ENCODE peak calls at places on chromosomes 5 and 9, in eight cellular contexts. One of them, this sample, is unnamed. For H3K4me1, the result is how much of the 10 kb centered on the place peaks cover.

GRCh38 chr9:86669442-86669841 is 277.9 kb downstream of the GAS1 start:
- DNase-seq in fibroblast of lung: no peak
- DNase-seq in GM23248: no peak
- DNase-seq in MM.1S: no peak
- DNase-seq in HCT116: no peak
- DNase-seq in lung: no peak
- DNase-seq in gastrocnemius medialis: no peak
- DNase-seq in spleen: no peak
- DNase-seq in this sample: no peak

GRCh38 chr5:174086751-174087150 is 41.2 kb downstream of the NSG2 start:
- DNase-seq in spleen: no peak
- DNase-seq in fibroblast of lung: no peak
- DNase-seq in GM23248: no peak
- DNase-seq in MM.1S: no peak
- DNase-seq in gastrocnemius medialis: no peak
- DNase-seq in HCT116: no peak
- DNase-seq in lung: no peak
- DNase-seq in this sample: no peak

GRCh38 chr9:14221558-14221957 is 92.4 kb downstream of the NFIB start:
- DNase-seq in GM23248: peak
- DNase-seq in spleen: no peak
- DNase-seq in lung: no peak
- DNase-seq in MM.1S: no peak
- DNase-seq in fibroblast of lung: peak
- DNase-seq in gastrocnemius medialis: no peak
- DNase-seq in HCT116: peak
- DNase-seq in this sample: no peak

GRCh38 chr5:58452566-58453258 is 7.2 kb downstream of the PLK2 start:
- DNase-seq in MM.1S: no peak
- DNase-seq in fibroblast of lung: peak
- DNase-seq in lung: no peak
- DNase-seq in HCT116: no peak
- DNase-seq in GM23248: no peak
- DNase-seq in gastrocnemius medialis: no peak
- DNase-seq in spleen: no peak
- DNase-seq in this sample: no peak

GRCh38 chr9:5920860-5921328 is 30.2 kb downstream of the MLANA start:
- DNase-seq in gastrocnemius medialis: no peak
- DNase-seq in spleen: no peak
- DNase-seq in HCT116: no peak
- DNase-seq in fibroblast of lung: no peak
- DNase-seq in MM.1S: no peak
- DNase-seq in lung: no peak
- DNase-seq in GM23248: peak
- DNase-seq in this sample: no peak

GRCh38 chr9:38737246-38737645 is 17.3 kb upstream of the FAM240B start:
- DNase-seq in GM23248: no peak
- DNase-seq in fibroblast of lung: no peak
- DNase-seq in spleen: no peak
- DNase-seq in gastrocnemius medialis: no peak
- DNase-seq in HCT116: no peak
- DNase-seq in MM.1S: no peak
- DNase-seq in lung: no peak
- DNase-seq in this sample: no peak

GRCh38 chr5:57698785-57699184 is 216.2 kb upstream of the ACTBL2 start:
- DNase-seq in lung: peak
- DNase-seq in HCT116: peak
- DNase-seq in GM23248: peak
- DNase-seq in fibroblast of lung: no peak
- DNase-seq in gastrocnemius medialis: no peak
- DNase-seq in MM.1S: no peak
- DNase-seq in spleen: no peak
- DNase-seq in this sample: no peak

GRCh38 chr5:73948720-73949119 is 322.7 kb downstream of the ARHGEF28 start:
- DNase-seq in fibroblast of lung: peak
- DNase-seq in gastrocnemius medialis: no peak
- DNase-seq in lung: no peak
- DNase-seq in spleen: no peak
- DNase-seq in MM.1S: no peak
- DNase-seq in GM23248: peak
- DNase-seq in HCT116: no peak
- DNase-seq in this sample: no peak

GRCh38 chr5:96706433-96707111 is 44.4 kb downstream of the CAST start:
- DNase-seq in MM.1S: no peak
- DNase-seq in gastrocnemius medialis: peak
- DNase-seq in spleen: no peak
- DNase-seq in GM23248: no peak
- DNase-seq in fibroblast of lung: no peak
- DNase-seq in lung: no peak
- DNase-seq in HCT116: no peak
- DNase-seq in this sample: no peak

GRCh38 chr9:95000821-95001220 is 274.3 kb downstream of the AOPEP start:
- DNase-seq in fibroblast of lung: no peak
- DNase-seq in GM23248: no peak
- DNase-seq in gastrocnemius medialis: no peak
- DNase-seq in lung: no peak
- DNase-seq in MM.1S: no peak
- DNase-seq in spleen: no peak
- DNase-seq in HCT116: no peak
- DNase-seq in this sample: no peak

GRCh38 chr5:19960451-19960850 is 27.5 kb downstream of the CDH18 start:
- DNase-seq in spleen: no peak
- DNase-seq in GM23248: no peak
- DNase-seq in MM.1S: no peak
- DNase-seq in HCT116: no peak
- DNase-seq in lung: no peak
- DNase-seq in fibroblast of lung: no peak
- DNase-seq in gastrocnemius medialis: no peak
- DNase-seq in this sample: no peak

GRCh38 chr9:110252509-110253139 is 3.7 kb downstream of the TXN start:
- DNase-seq in GM23248: peak
- DNase-seq in gastrocnemius medialis: no peak
- DNase-seq in lung: no peak
- DNase-seq in HCT116: no peak
- DNase-seq in spleen: no peak
- DNase-seq in fibroblast of lung: no peak
- DNase-seq in MM.1S: no peak
- DNase-seq in this sample: peak

GRCh38 chr5:100901851-100902341 is 1.2 kb downstream of the ST8SIA4 start:
- DNase-seq in HCT116: no peak
- DNase-seq in gastrocnemius medialis: peak
- DNase-seq in fibroblast of lung: peak
- DNase-seq in GM23248: peak
- DNase-seq in MM.1S: peak
- DNase-seq in spleen: peak
- DNase-seq in lung: peak
- DNase-seq in this sample: peak

GRCh38 chr5:172540099-172540870 is 86.0 kb upstream of the SH3PXD2B start:
- DNase-seq in lung: peak
- DNase-seq in HCT116: no peak
- DNase-seq in spleen: peak
- DNase-seq in fibroblast of lung: no peak
- DNase-seq in gastrocnemius medialis: no peak
- DNase-seq in GM23248: no peak
- DNase-seq in MM.1S: no peak
- DNase-seq in this sample: no peak

GRCh38 chr5:102895223-102895622 is 140.1 kb downstream of the PAM start:
- DNase-seq in lung: no peak
- DNase-seq in gastrocnemius medialis: no peak
- DNase-seq in fibroblast of lung: no peak
- DNase-seq in MM.1S: no peak
- DNase-seq in GM23248: no peak
- DNase-seq in HCT116: no peak
- DNase-seq in spleen: no peak
- DNase-seq in this sample: no peak

GRCh38 chr9:126986506-126986951 is 71.9 kb downstream of the RALGPS1 start:
- DNase-seq in gastrocnemius medialis: no peak
- DNase-seq in GM23248: peak
- DNase-seq in fibroblast of lung: peak
- DNase-seq in lung: no peak
- DNase-seq in spleen: no peak
- DNase-seq in MM.1S: peak
- DNase-seq in HCT116: peak
- DNase-seq in this sample: peak

GRCh38 chr5:93717162-93717561 is 24.2 kb downstream of the POU5F2 start:
- DNase-seq in gastrocnemius medialis: no peak
- DNase-seq in fibroblast of lung: peak
- DNase-seq in HCT116: no peak
- DNase-seq in spleen: no peak
- DNase-seq in lung: no peak
- DNase-seq in GM23248: peak
- DNase-seq in MM.1S: no peak
- DNase-seq in this sample: no peak

GRCh38 chr5:76483433-76483832 is 80.3 kb downstream of the IQGAP2 start:
- DNase-seq in HCT116: no peak
- DNase-seq in fibroblast of lung: no peak
- DNase-seq in gastrocnemius medialis: no peak
- DNase-seq in lung: no peak
- DNase-seq in GM23248: no peak
- DNase-seq in spleen: no peak
- DNase-seq in MM.1S: no peak
- DNase-seq in this sample: no peak

GRCh38 chr5:147490989-147491388 is 18.9 kb downstream of the DPYSL3 start:
- DNase-seq in MM.1S: no peak
- DNase-seq in lung: no peak
- DNase-seq in gastrocnemius medialis: no peak
- DNase-seq in HCT116: no peak
- DNase-seq in GM23248: no peak
- DNase-seq in fibroblast of lung: no peak
- DNase-seq in spleen: no peak
- DNase-seq in this sample: no peak

GRCh38 chr9:81685763-81686613 is 3.4 kb downstream of the TLE1 start:
- DNase-seq in fibroblast of lung: peak
- DNase-seq in MM.1S: no peak
- DNase-seq in lung: no peak
- DNase-seq in spleen: no peak
- DNase-seq in HCT116: no peak
- DNase-seq in GM23248: peak
- DNase-seq in gastrocnemius medialis: no peak
- DNase-seq in this sample: no peak

GRCh38 chr5:78855026-78855425 is 130.1 kb downstream of the ARSB start:
- DNase-seq in HCT116: no peak
- DNase-seq in MM.1S: no peak
- DNase-seq in lung: no peak
- DNase-seq in spleen: no peak
- DNase-seq in gastrocnemius medialis: no peak
- DNase-seq in fibroblast of lung: no peak
- DNase-seq in GM23248: no peak
- DNase-seq in this sample: no peak

GRCh38 chr9:115964710-115965347 is 188.8 kb upstream of the PAPPA start:
- DNase-seq in gastrocnemius medialis: no peak
- DNase-seq in HCT116: no peak
- DNase-seq in lung: no peak
- DNase-seq in MM.1S: no peak
- DNase-seq in GM23248: peak
- DNase-seq in spleen: no peak
- DNase-seq in fibroblast of lung: no peak
- DNase-seq in this sample: no peak

GRCh38 chr5:137629646-137630045 is 106.2 kb downstream of the KLHL3 start:
- DNase-seq in spleen: no peak
- DNase-seq in lung: peak
- DNase-seq in gastrocnemius medialis: no peak
- DNase-seq in MM.1S: peak
- DNase-seq in fibroblast of lung: peak
- DNase-seq in GM23248: peak
- DNase-seq in HCT116: peak
- DNase-seq in this sample: no peak

GRCh38 chr5:530001-530400 is 5.8 kb upstream of the SLC9A3 start:
- DNase-seq in spleen: no peak
- DNase-seq in fibroblast of lung: peak
- DNase-seq in gastrocnemius medialis: no peak
- DNase-seq in MM.1S: peak
- DNase-seq in HCT116: no peak
- DNase-seq in lung: no peak
- DNase-seq in GM23248: no peak
- DNase-seq in this sample: no peak

DNA sequence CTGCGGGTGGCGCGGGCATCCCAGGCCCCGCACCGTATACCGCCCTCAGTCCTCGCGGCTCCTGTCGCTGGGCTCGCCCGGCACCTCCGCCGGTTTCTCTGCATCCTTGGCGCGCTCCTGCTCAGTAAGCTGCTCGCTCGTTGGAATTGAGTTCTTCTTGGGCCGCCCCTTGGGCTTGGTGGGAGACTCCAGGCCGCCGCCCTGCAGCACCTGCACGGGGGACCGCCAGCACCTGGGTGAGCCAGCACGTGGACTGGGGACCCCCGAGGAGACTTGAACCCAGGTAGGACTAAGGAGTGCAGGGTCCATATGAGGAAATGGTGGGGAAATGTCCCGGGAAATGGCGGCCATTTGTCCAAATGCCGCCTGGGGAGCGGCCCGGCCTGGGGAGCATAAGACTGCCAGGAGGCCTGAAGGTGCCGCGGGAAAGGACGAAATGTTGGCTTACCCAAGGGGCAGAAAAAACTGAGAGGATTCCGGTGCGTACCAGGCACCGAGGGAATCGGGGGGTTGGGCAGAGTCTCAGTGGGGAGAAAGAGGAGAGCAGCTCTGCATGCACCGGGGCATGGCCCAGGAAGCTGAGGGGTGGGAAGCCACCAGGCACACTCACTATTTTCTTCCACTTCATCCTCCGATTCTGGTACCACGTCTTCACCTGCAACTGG is 2.9 kb downstream of the BARX1 start:
- DNase-seq in MM.1S: no peak
- DNase-seq in spleen: no peak
- DNase-seq in HCT116: no peak
- DNase-seq in fibroblast of lung: no peak
- DNase-seq in gastrocnemius medialis: no peak
- DNase-seq in GM23248: no peak
- DNase-seq in lung: no peak
- DNase-seq in this sample: no peak
- H3K4me3 ChIP-seq in MM.1S: no peak
- H3K4me3 ChIP-seq in spleen: no peak
- H3K4me3 ChIP-seq in HCT116: no peak
- H3K4me3 ChIP-seq in fibroblast of lung: no peak
- H3K4me3 ChIP-seq in gastrocnemius medialis: peak
- H3K4me3 ChIP-seq in GM23248: peak
- H3K4me3 ChIP-seq in lung: no peak
- H3K4me3 ChIP-seq in this sample: peak

GRCh38 chr5:151067632-151068031 is 13.2 kb downstream of the TNIP1 start:
- DNase-seq in fibroblast of lung: no peak
- DNase-seq in spleen: no peak
- DNase-seq in GM23248: no peak
- DNase-seq in gastrocnemius medialis: no peak
- DNase-seq in lung: no peak
- DNase-seq in MM.1S: no peak
- DNase-seq in HCT116: no peak
- DNase-seq in this sample: no peak
- H3K4me1 ChIP-seq in fibroblast of lung: under half
- H3K4me1 ChIP-seq in spleen: half or more
- H3K4me1 ChIP-seq in GM23248: under half
- H3K4me1 ChIP-seq in gastrocnemius medialis: half or more
- H3K4me1 ChIP-seq in lung: half or more
- H3K4me1 ChIP-seq in MM.1S: under half
- H3K4me1 ChIP-seq in HCT116: under half
- H3K4me1 ChIP-seq in this sample: half or more

GRCh38 chr9:762217-762616 is 79.3 kb upstream of the DMRT1 start:
- DNase-seq in GM23248: no peak
- DNase-seq in gastrocnemius medialis: no peak
- DNase-seq in lung: no peak
- DNase-seq in HCT116: no peak
- DNase-seq in MM.1S: no peak
- DNase-seq in spleen: no peak
- DNase-seq in fibroblast of lung: no peak
- DNase-seq in this sample: no peak
- H3K4me3 ChIP-seq in GM23248: no peak
- H3K4me3 ChIP-seq in gastrocnemius medialis: no peak
- H3K4me3 ChIP-seq in lung: no peak
- H3K4me3 ChIP-seq in HCT116: no peak
- H3K4me3 ChIP-seq in MM.1S: no peak
- H3K4me3 ChIP-seq in spleen: no peak
- H3K4me3 ChIP-seq in fibroblast of lung: no peak
- H3K4me3 ChIP-seq in this sample: no peak

GRCh38 chr9:134664446-134664845 is 22.8 kb downstream of the COL5A1 start:
- DNase-seq in GM23248: no peak
- DNase-seq in gastrocnemius medialis: no peak
- DNase-seq in spleen: no peak
- DNase-seq in HCT116: no peak
- DNase-seq in MM.1S: no peak
- DNase-seq in lung: no peak
- DNase-seq in fibroblast of lung: no peak
- DNase-seq in this sample: no peak
- H3K4me1 ChIP-seq in GM23248: half or more
- H3K4me1 ChIP-seq in gastrocnemius medialis: under half
- H3K4me1 ChIP-seq in spleen: under half
- H3K4me1 ChIP-seq in HCT116: under half
- H3K4me1 ChIP-seq in MM.1S: under half
- H3K4me1 ChIP-seq in lung: under half
- H3K4me1 ChIP-seq in fibroblast of lung: under half
- H3K4me1 ChIP-seq in this sample: under half

This sample was measured in transverse colon.